ENCODE peak calls at places on chromosome 5, in six cellular contexts. One of them, this sample, is unnamed.

GRCh38 chr5:9932770-9933169 is 302.6 kb upstream of the TAS2R1 start:
- DNase-seq in breast epithelium: no peak
- DNase-seq in psoas muscle: no peak
- DNase-seq in PC-3: peak; percentile 44
- DNase-seq in IMR-90: peak; percentile 81
- DNase-seq in HepG2: no peak
- DNase-seq in this sample: no peak

GRCh38 chr5:110965773-110966581 is 105.5 kb upstream of the TSLP start:
- DNase-seq in psoas muscle: no peak
- DNase-seq in PC-3: peak; percentile 52
- DNase-seq in IMR-90: no peak
- DNase-seq in HepG2: no peak
- DNase-seq in breast epithelium: no peak
- DNase-seq in this sample: no peak

GRCh38 chr5:129460121-129460950 is at the start of gene ADAMTS19:
- DNase-seq in HepG2: no peak
- DNase-seq in IMR-90: peak; percentile 21
- DNase-seq in breast epithelium: no peak
- DNase-seq in PC-3: peak; percentile 21
- DNase-seq in psoas muscle: no peak
- DNase-seq in this sample: no peak

GRCh38 chr5:107396351-107396690 is 274.4 kb downstream of the EFNA5 start:
- DNase-seq in breast epithelium: no peak
- DNase-seq in psoas muscle: no peak
- DNase-seq in HepG2: no peak
- DNase-seq in IMR-90: no peak
- DNase-seq in PC-3: no peak
- DNase-seq in this sample: no peak

GRCh38 chr5:51371052-51371451 is 12.2 kb upstream of the ISL1 start:
- DNase-seq in HepG2: no peak
- DNase-seq in psoas muscle: no peak
- DNase-seq in breast epithelium: no peak
- DNase-seq in PC-3: no peak
- DNase-seq in IMR-90: no peak
- DNase-seq in this sample: no peak

GRCh38 chr5:159218595-159219023 is 9.3 kb upstream of the RNF145 start:
- DNase-seq in psoas muscle: no peak
- DNase-seq in breast epithelium: no peak
- DNase-seq in PC-3: no peak
- DNase-seq in IMR-90: peak; percentile 38
- DNase-seq in HepG2: no peak
- DNase-seq in this sample: no peak

GRCh38 chr5:1886634-1887399 is 4.1 kb upstream of the IRX4 start:
- DNase-seq in PC-3: no peak
- DNase-seq in breast epithelium: no peak
- DNase-seq in psoas muscle: no peak
- DNase-seq in HepG2: no peak
- DNase-seq in IMR-90: no peak
- DNase-seq in this sample: no peak

GRCh38 chr5:159459951-159460538 is 129.8 kb upstream of the IL12B start:
- DNase-seq in breast epithelium: no peak
- DNase-seq in psoas muscle: no peak
- DNase-seq in HepG2: no peak
- DNase-seq in IMR-90: peak; percentile 40
- DNase-seq in PC-3: peak; percentile 9
- DNase-seq in this sample: no peak

GRCh38 chr5:110258460-110258859 is 468.0 kb downstream of the TMEM232 start:
- DNase-seq in PC-3: peak; percentile 63
- DNase-seq in HepG2: no peak
- DNase-seq in breast epithelium: no peak
- DNase-seq in psoas muscle: no peak
- DNase-seq in IMR-90: no peak
- DNase-seq in this sample: no peak

GRCh38 chr5:142486581-142486980 is 161.8 kb upstream of the SPRY4 start:
- DNase-seq in PC-3: peak; percentile 3
- DNase-seq in IMR-90: peak; percentile 86
- DNase-seq in breast epithelium: no peak
- DNase-seq in psoas muscle: no peak
- DNase-seq in HepG2: no peak
- DNase-seq in this sample: no peak

GRCh38 chr5:53481887-53482716 is 1.7 kb downstream of the FST start:
- DNase-seq in PC-3: no peak
- DNase-seq in psoas muscle: peak; percentile 85
- DNase-seq in breast epithelium: peak; percentile 63
- DNase-seq in HepG2: peak; percentile 58
- DNase-seq in IMR-90: peak; percentile 71
- DNase-seq in this sample: peak; percentile 87

GRCh38 chr5:91151947-91152346 is 231.2 kb downstream of the ARRDC3 start:
- DNase-seq in IMR-90: peak; percentile 90
- DNase-seq in PC-3: peak; percentile 81
- DNase-seq in HepG2: peak; percentile 4
- DNase-seq in breast epithelium: no peak
- DNase-seq in psoas muscle: no peak
- DNase-seq in this sample: no peak

GRCh38 chr5:117657591-117657990 is 1083.0 kb upstream of the SEMA6A start:
- DNase-seq in psoas muscle: no peak
- DNase-seq in HepG2: no peak
- DNase-seq in IMR-90: no peak
- DNase-seq in PC-3: no peak
- DNase-seq in breast epithelium: no peak
- DNase-seq in this sample: no peak

GRCh38 chr5:115267617-115268016 is 4.9 kb upstream of the PGGT1B start:
- DNase-seq in PC-3: peak; percentile 61
- DNase-seq in HepG2: no peak
- DNase-seq in IMR-90: peak; percentile 83
- DNase-seq in psoas muscle: no peak
- DNase-seq in breast epithelium: no peak
- DNase-seq in this sample: no peak

GRCh38 chr5:81549123-81549522 is 155.2 kb upstream of the ACOT12 start:
- DNase-seq in psoas muscle: no peak
- DNase-seq in IMR-90: no peak
- DNase-seq in HepG2: no peak
- DNase-seq in breast epithelium: no peak
- DNase-seq in PC-3: no peak
- DNase-seq in this sample: no peak

GRCh38 chr5:16934123-16934522 is 2.0 kb downstream of the MYO10 start:
- DNase-seq in IMR-90: peak; percentile 80
- DNase-seq in psoas muscle: peak; percentile 24
- DNase-seq in PC-3: peak; percentile 96
- DNase-seq in HepG2: peak; percentile 25
- DNase-seq in breast epithelium: no peak
- DNase-seq in this sample: no peak

GRCh38 chr5:147098233-147098790 is 136.5 kb upstream of the STK32A start:
- DNase-seq in psoas muscle: no peak
- DNase-seq in IMR-90: peak; percentile 34
- DNase-seq in breast epithelium: no peak
- DNase-seq in HepG2: peak; percentile 33
- DNase-seq in PC-3: peak; percentile 42
- DNase-seq in this sample: no peak

GRCh38 chr5:6784481-6784880 is 71.2 kb downstream of the TENT4A start:
- DNase-seq in HepG2: no peak
- DNase-seq in breast epithelium: no peak
- DNase-seq in PC-3: no peak
- DNase-seq in IMR-90: no peak
- DNase-seq in psoas muscle: no peak
- DNase-seq in this sample: no peak

GRCh38 chr5:122315511-122315910 is 3.5 kb downstream of the SNCAIP start:
- DNase-seq in IMR-90: no peak
- DNase-seq in PC-3: peak; percentile 26
- DNase-seq in HepG2: no peak
- DNase-seq in psoas muscle: no peak
- DNase-seq in breast epithelium: no peak
- DNase-seq in this sample: no peak

GRCh38 chr5:87539839-87540238 is 127.1 kb upstream of the CCNH start:
- DNase-seq in PC-3: peak; percentile 42
- DNase-seq in breast epithelium: no peak
- DNase-seq in IMR-90: no peak
- DNase-seq in HepG2: no peak
- DNase-seq in psoas muscle: no peak
- DNase-seq in this sample: no peak

DNA sequence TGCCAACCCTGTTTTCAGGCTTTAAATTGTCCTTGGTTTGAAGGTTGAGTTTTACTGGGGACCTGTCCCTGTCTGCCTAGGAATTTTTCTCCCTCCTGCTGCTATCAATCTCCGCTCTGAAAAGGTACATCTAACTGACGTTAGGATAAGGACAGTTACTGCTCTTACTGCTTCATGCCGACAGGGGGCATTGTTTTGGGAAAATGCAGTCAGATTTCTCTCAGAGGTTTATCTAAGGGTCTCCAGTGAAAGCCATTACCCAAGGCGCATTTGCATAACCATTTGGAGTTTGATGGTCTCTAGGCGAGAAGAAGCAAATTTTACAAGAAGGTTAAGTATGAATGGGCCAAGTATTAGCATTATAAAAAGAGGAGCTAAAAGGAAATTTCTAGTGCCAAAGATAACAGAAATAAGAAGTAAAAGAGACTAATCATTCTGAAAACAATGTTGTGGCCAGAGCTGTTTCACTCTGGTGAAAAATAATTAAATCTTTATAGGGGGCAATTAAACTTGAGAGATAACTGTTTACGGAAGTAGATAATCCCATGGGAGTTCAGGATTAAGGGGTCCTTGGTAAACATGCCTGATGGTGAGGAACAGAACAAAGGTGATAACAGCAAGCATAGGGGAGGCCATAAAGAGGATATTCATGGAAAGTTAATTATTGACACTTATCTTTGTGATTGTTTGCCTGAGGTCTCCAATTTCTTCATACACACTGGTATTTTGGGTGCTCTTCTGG is 605.0 kb downstream of the MTRR start:
- DNase-seq in psoas muscle: no peak
- DNase-seq in breast epithelium: no peak
- DNase-seq in IMR-90: no peak
- DNase-seq in HepG2: no peak
- DNase-seq in PC-3: no peak
- DNase-seq in this sample: no peak
- H3K9me3 ChIP-seq in psoas muscle: no peaks in the 10 kb centered on the region
- H3K9me3 ChIP-seq in breast epithelium: peaks cover 4% of the 10 kb centered on the region
- H3K9me3 ChIP-seq in IMR-90: peaks cover 7% of the 10 kb centered on the region
- H3K9me3 ChIP-seq in HepG2: peaks cover 82% of the 10 kb centered on the region
- H3K9me3 ChIP-seq in PC-3: peaks cover 32% of the 10 kb centered on the region
- H3K9me3 ChIP-seq in this sample: no peaks in the 10 kb centered on the region

DNA sequence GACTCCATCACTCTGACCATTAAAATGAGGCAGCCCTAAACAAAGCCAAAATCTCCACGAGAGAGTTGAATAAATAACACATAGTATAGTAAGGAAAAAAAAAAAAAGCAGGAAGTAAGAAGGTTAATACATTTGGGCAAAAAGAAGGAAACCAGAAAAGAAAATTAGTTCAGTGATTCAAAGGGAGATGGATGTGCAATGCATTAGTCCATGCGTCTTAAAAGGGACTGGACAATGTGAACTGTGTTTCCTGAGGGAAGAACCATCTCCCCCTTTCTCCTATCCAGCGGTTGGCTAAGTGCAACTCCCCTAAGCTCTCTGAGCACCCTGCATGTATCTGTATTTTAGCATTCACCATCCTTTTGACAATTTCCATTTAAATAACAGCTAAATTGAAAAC is 1.4 kb downstream of the ANKRA2 start:
- DNase-seq in HepG2: no peak
- DNase-seq in psoas muscle: no peak
- DNase-seq in PC-3: no peak
- DNase-seq in IMR-90: no peak
- DNase-seq in breast epithelium: no peak
- DNase-seq in this sample: no peak
- H3K4me3 ChIP-seq in HepG2: peak overlapping the region; percentile 89
- H3K4me3 ChIP-seq in psoas muscle: peak overlapping the region; percentile 82
- H3K4me3 ChIP-seq in PC-3: peak overlapping the region; percentile 72
- H3K4me3 ChIP-seq in IMR-90: peak overlapping the region; percentile 84
- H3K4me3 ChIP-seq in breast epithelium: peak overlapping the region; percentile 61
- H3K4me3 ChIP-seq in this sample: peak overlapping the region; percentile 92

DNA sequence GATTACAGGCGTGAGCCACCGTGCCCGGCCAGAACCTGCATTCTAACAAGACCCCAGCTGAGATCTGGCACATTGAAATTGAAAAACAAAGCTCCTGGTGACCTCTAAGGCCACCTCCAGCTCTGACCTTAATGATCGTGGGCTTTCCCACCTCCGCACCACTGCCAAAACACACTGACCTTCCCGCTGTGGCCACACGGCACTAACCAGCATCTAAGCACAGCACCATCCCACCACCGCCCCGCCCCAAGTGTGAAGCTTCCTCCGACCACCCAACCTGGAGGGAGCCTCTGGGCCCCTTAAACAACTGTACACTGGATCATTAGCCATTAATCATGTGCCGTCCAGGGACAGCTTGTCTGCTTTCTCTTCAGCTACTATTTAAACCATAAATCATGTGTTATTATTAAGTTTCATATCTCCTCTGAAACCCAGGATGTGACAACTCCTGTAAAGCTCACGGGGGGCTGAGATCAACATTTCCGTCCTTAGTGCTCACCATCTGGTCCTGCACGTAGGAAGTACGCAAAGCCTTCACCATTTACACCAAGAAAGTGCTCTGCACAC is 80.6 kb downstream of the COL23A1 start:
- DNase-seq in breast epithelium: no peak
- DNase-seq in HepG2: no peak
- DNase-seq in PC-3: no peak
- DNase-seq in IMR-90: no peak
- DNase-seq in psoas muscle: no peak
- DNase-seq in this sample: no peak
- H3K9me3 ChIP-seq in breast epithelium: peaks cover 9% of the 10 kb centered on the region
- H3K9me3 ChIP-seq in HepG2: no peaks in the 10 kb centered on the region
- H3K9me3 ChIP-seq in PC-3: no peaks in the 10 kb centered on the region
- H3K9me3 ChIP-seq in IMR-90: peaks cover 33% of the 10 kb centered on the region
- H3K9me3 ChIP-seq in psoas muscle: peaks cover 14% of the 10 kb centered on the region
- H3K9me3 ChIP-seq in this sample: no peaks in the 10 kb centered on the region

GRCh38 chr5:148623101-148623500 is 31.2 kb downstream of the HTR4 start:
- DNase-seq in psoas muscle: no peak
- DNase-seq in PC-3: no peak
- DNase-seq in HepG2: no peak
- DNase-seq in IMR-90: no peak
- DNase-seq in breast epithelium: no peak
- DNase-seq in this sample: no peak

GRCh38 chr5:148623741-148624140 is 30.6 kb downstream of the HTR4 start:
- DNase-seq in psoas muscle: no peak
- DNase-seq in breast epithelium: no peak
- DNase-seq in PC-3: peak; percentile 92
- DNase-seq in IMR-90: no peak
- DNase-seq in HepG2: no peak
- DNase-seq in this sample: no peak

GRCh38 chr5:148632280-148632679 is 22.0 kb downstream of the HTR4 start:
- DNase-seq in psoas muscle: no peak
- DNase-seq in breast epithelium: no peak
- DNase-seq in HepG2: no peak
- DNase-seq in PC-3: no peak
- DNase-seq in IMR-90: no peak
- DNase-seq in this sample: no peak

GRCh38 chr5:148632978-148633377 is 21.3 kb downstream of the HTR4 start:
- DNase-seq in IMR-90: no peak
- DNase-seq in breast epithelium: no peak
- DNase-seq in PC-3: peak; percentile 24
- DNase-seq in psoas muscle: no peak
- DNase-seq in HepG2: no peak
- DNase-seq in this sample: no peak

DNA sequence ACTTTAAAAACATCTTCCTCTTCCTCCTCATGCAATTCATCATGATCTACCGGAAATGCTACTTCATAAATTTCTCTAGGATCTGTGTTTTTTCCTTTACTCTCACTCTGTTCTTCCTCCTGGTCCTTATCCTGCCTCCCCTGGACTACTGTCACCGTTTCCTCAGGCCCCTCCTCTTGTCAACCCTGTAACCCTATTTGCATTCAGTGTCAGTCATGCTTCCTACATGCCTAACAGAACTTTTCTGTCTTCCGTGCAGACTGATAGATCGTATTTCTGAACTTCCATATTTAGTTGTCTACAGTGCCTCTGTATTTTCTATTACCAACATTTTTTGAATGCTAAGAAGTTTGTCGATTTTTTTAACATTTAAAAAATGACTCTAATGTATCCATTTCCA is 27.3 kb downstream of the HTR4 start:
- DNase-seq in psoas muscle: no peak
- DNase-seq in HepG2: no peak
- DNase-seq in IMR-90: no peak
- DNase-seq in breast epithelium: no peak
- DNase-seq in PC-3: no peak
- DNase-seq in this sample: no peak
- H3K4me3 ChIP-seq in psoas muscle: no peak overlapping the region
- H3K4me3 ChIP-seq in HepG2: no peak overlapping the region
- H3K4me3 ChIP-seq in IMR-90: no peak overlapping the region
- H3K4me3 ChIP-seq in breast epithelium: no peak overlapping the region
- H3K4me3 ChIP-seq in PC-3: no peak overlapping the region
- H3K4me3 ChIP-seq in this sample: no peak overlapping the region